ENCODE peak calls at places on chromosomes 4 and X, in four cellular contexts. T is upper lobe of right lung; J is CD8-positive, alpha-beta T cell; K is fibroblast of lung. A is an unnamed sample.

GRCh38 chr4:17347445-17347844 is 164.4 kb downstream of the QDPR start:
- DNase-seq in K (peak; percentile 30), T (no peak), J (no peak), A (no peak)

GRCh38 chrX:30181353-30181752 is 34.0 kb upstream of the MAGEB2 start:
- DNase-seq in J (no peak), K (no peak), T (no peak), A (no peak)

GRCh38 chrX:21963736-21964135 is 23.2 kb downstream of the SMS start:
- DNase-seq in T (no peak), K (peak; percentile 12), J (no peak), A (no peak)

GRCh38 chrX:17519349-17519748 is 144.3 kb downstream of the NHS start:
- DNase-seq in K (no peak), T (no peak), J (no peak), A (no peak)

GRCh38 chrX:150486011-150486410 is 82.4 kb upstream of the MTM1 start:
- DNase-seq in T (no peak), K (peak; percentile 36), J (peak; percentile 35), A (peak; percentile 47)

GRCh38 chrX:80174925-80175574 is 160.5 kb downstream of the TBX22 start:
- DNase-seq in J (no peak), T (no peak), K (no peak), A (no peak)

GRCh38 chr4:112521123-112522116 is 5.4 kb upstream of the NEUROG2 start:
- DNase-seq in T (no peak), K (no peak), J (no peak), A (no peak)

GRCh38 chr4:84492737-84493091 is 6.4 kb downstream of the NKX6-1 start:
- DNase-seq in J (no peak), T (no peak), K (no peak), A (no peak)

GRCh38 chrX:75609361-75609760 is 86.5 kb upstream of the ZDHHC15 start:
- DNase-seq in T (no peak), K (no peak), J (no peak), A (no peak)

GRCh38 chrX:33194876-33195433 is 16.4 kb downstream of the DMD start:
- DNase-seq in K (peak; percentile 3), T (no peak), J (no peak), A (no peak)

GRCh38 chr4:68021185-68021584 is 57.9 kb upstream of the TMPRSS11A start:
- DNase-seq in T (no peak), K (peak; percentile 86), J (no peak), A (no peak)

GRCh38 chr4:58807843-58808605 is 1697.8 kb upstream of the IGFBP7 start:
- DNase-seq in T (no peak), J (no peak), K (no peak), A (no peak)

GRCh38 chr4:130393246-130394041 is 1297.5 kb downstream of the C4orf33 start:
- DNase-seq in T (no peak), J (no peak), K (peak; percentile 80), A (no peak)

GRCh38 chrX:74090049-74090448 is 213.9 kb upstream of the ZCCHC13 start:
- DNase-seq in T (no peak), J (no peak), K (no peak), A (no peak)

GRCh38 chr4:153115322-153116100 is 88.7 kb upstream of the TRIM2 start:
- DNase-seq in J (peak; percentile 68), K (peak; percentile 85), T (no peak), A (no peak)

DNA sequence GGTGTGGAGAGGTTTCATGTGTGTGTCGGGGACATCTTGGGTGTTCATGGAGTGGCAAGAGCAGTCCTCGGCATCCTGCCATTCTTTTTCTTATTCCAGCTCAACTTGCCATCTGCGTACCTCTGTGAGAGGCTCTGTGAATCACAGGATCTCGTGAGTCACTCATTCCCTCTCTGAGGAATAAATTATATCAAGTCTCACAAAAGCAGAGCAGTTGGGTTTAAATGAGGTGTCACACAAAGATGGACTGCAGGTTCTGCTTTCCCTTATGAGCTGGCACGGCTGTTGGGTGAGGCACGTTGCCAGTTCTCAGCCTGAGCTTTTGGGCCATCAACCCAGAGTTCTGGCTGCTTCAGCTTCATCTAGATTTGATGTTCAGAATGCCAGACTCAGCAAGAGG is 6.8 kb upstream of the OCIAD2 start:
- DNase-seq in T (no peak), J (no peak), K (peak; percentile 97), A (no peak)
- H3K27ac ChIP-seq in T (no peak overlapping the region), J (no peak overlapping the region), K (no peak overlapping the region), A (no peak overlapping the region)

GRCh38 chrX:124529786-124530185 is 183.4 kb downstream of the SH2D1A start:
- DNase-seq in J (no peak), K (no peak), T (no peak), A (no peak)

GRCh38 chrX:124540474-124540873 is 194.1 kb downstream of the SH2D1A start:
- DNase-seq in T (no peak), K (no peak), J (no peak), A (no peak)

GRCh38 chrX:124530803-124531202 is 184.4 kb downstream of the SH2D1A start:
- DNase-seq in K (no peak), J (no peak), T (no peak), A (no peak)

GRCh38 chrX:124534530-124534929 is 188.2 kb downstream of the SH2D1A start:
- DNase-seq in J (no peak), K (no peak), T (no peak), A (no peak)
- H3K27ac ChIP-seq in J (no peak overlapping the region), K (no peak overlapping the region), T (no peak overlapping the region), A (no peak overlapping the region)

GRCh38 chr4:169115897-169116254 is 105.8 kb upstream of the CBR4 start:
- DNase-seq in J (no peak), K (peak; percentile 100), T (no peak), A (no peak)

GRCh38 chr4:169117591-169118081 is 107.6 kb upstream of the CBR4 start:
- DNase-seq in J (no peak), T (no peak), K (peak; percentile 85), A (no peak)

GRCh38 chr4:169114341-169114974 is 104.4 kb upstream of the CBR4 start:
- DNase-seq in J (no peak), K (no peak), T (no peak), A (no peak)

GRCh38 chr4:169116270-169116901 is 106.3 kb upstream of the CBR4 start:
- DNase-seq in K (peak; percentile 61), J (no peak), T (no peak), A (no peak)

DNA sequence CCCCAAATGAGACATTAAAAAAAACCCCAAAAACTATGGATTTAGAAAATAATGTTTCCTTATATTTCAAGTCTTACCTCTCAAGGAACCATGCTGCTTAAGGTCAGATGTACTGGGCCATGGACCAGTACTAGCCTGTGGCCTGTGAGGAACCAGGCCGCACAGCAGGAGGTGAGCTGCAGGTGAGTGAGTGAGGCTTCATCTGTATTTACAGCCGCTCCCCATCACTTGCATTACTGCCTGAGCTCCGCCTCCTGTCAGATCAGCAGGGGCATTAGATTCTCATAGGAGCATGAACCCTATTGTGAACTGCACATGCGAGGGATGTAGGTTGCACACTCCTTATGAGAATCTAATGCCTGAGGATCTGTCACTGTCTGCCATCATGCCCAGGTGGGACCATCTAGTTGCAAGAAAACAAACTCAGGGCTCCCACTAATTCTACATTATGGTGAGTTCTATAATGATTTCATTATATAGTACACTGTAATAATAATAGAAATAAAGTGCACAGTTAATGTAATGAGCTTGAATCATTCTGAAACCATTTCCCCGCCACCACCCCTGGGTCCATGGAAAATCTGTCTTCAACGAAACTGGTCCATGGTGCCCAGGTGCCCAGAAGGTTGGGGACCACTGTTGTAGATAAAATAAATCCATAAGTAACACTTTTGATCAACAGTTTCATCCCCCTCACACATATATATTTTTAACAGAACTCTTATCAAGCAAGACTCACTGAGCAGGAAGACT is 105.3 kb upstream of the CBR4 start:
- DNase-seq in J (no peak), T (no peak), K (no peak), A (no peak)
- H3K27ac ChIP-seq in J (no peak overlapping the region), T (no peak overlapping the region), K (peak overlapping the region; percentile 52), A (peak overlapping the region; percentile 83)

GRCh38 chr4:27123769-27124124 is 263.1 kb downstream of the STIM2 start:
- DNase-seq in K (no peak), T (no peak), J (no peak), A (no peak)
- H3K27ac ChIP-seq in K (no peak overlapping the region), T (no peak overlapping the region), J (no peak overlapping the region), A (no peak overlapping the region)

GRCh38 chr4:181952478-181952877 is 290.7 kb upstream of the TENM3 start:
- DNase-seq in K (peak; percentile 98), J (no peak), T (no peak), A (no peak)

GRCh38 chr4:181950372-181951127 is 292.7 kb upstream of the TENM3 start:
- DNase-seq in J (no peak), K (no peak), T (no peak), A (no peak)

GRCh38 chr4:181946902-181947301 is 296.3 kb upstream of the TENM3 start:
- DNase-seq in J (no peak), T (no peak), K (no peak), A (no peak)

GRCh38 chr4:181949704-181950312 is 293.4 kb upstream of the TENM3 start:
- DNase-seq in K (no peak), J (no peak), T (no peak), A (no peak)

DNA sequence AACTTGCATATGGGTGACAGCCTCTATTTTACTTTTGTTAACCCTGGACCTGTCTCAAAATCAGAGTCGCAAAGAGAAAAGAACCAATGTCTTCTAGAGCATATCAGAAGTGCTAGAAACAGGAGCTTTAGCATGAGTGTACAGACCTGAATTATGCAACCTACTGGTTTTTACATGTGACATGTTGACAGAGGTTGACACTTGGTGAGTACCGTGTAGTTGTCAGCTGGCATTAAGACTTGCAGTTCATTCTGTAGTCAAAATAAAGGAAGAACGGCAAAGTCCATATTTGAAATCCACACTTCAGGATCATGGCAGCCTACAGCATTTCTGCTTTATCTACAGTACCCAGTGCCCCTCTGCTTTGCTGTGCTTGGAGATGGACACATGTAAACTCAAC is 291.9 kb upstream of the TENM3 start:
- DNase-seq in T (no peak), J (no peak), K (no peak), A (no peak)
- H3K27ac ChIP-seq in T (no peak overlapping the region), J (no peak overlapping the region), K (no peak overlapping the region), A (no peak overlapping the region)

GRCh38 chr4:89753601-89754066 is 83.3 kb downstream of the SNCA start:
- DNase-seq in K (peak; percentile 97), T (no peak), J (no peak), A (no peak)
- H3K27ac ChIP-seq in K (peak overlapping the region; percentile 72), T (peak overlapping the region; percentile 55), J (no peak overlapping the region), A (no peak overlapping the region)

DNA sequence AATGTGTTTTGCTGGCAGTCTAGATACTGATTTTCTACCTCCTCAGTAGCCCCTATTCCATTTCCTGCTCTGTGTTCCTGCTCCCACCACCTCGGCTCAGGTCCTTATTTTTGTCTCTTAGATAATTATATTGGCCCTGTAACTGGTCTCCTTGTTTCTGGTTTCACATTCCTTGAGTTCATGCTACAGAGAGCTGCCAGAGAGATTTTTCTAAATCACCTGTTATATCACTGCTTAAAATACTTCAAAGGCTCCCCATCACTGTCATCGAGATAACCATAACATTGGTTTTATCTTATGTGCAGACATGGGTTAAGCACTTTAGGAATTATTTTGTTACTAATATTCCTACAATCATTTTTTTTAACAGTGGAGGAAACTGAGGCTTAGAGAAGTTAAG is 9.6 kb downstream of the SYNPO2 start:
- DNase-seq in T (no peak), J (no peak), K (no peak), A (no peak)
- H3K27ac ChIP-seq in T (no peak overlapping the region), J (no peak overlapping the region), K (no peak overlapping the region), A (no peak overlapping the region)